ENCODE peak calls at places on chromosome 21, in nine cellular contexts. C is GM10248; Z is CD4-positive, alpha-beta T cell; H is esophagus muscularis mucosa; I is GM13977; N is fibroblast of the aortic adventitia; E is lung; D is RWPE1; U is hepatocyte. S is an unnamed sample.
A peak's percentile ranks its signal among the peaks of the same experiment; 100 is the strongest.

GRCh38 chr21:41877901-41878830 is 978 bp downstream of the PRDM15 start:
- DNase-seq in D (peak; percentile 27), I (peak; percentile 56), C (no peak), H (no peak), N (peak; percentile 72), E (no peak), U (peak; percentile 49), Z (no peak), S (peak; percentile 50)

GRCh38 chr21:42747267-42747701 is 93.9 kb downstream of the PDE9A start:
- DNase-seq in N (no peak), U (no peak), H (no peak), D (no peak), Z (no peak), I (no peak), E (no peak), C (no peak), S (no peak)

GRCh38 chr21:41508415-41509205 is 652 bp upstream of the TMPRSS2 start:
- DNase-seq in Z (no peak), C (no peak), D (no peak), I (no peak), E (no peak), H (no peak), U (peak; percentile 51), N (no peak), S (no peak)

GRCh38 chr21:33036430-33037162 is 10.9 kb downstream of the OLIG2 start:
- DNase-seq in C (no peak), N (peak; percentile 58), D (no peak), H (no peak), U (no peak), I (peak; percentile 35), E (peak; percentile 35), Z (no peak), S (peak; percentile 49)

GRCh38 chr21:27126140-27126539 is 159.3 kb upstream of the ADAMTS5 start:
- DNase-seq in H (no peak), I (no peak), N (peak; percentile 51), C (no peak), D (no peak), Z (no peak), E (no peak), U (no peak), S (no peak)

GRCh38 chr21:26170471-26171309 is at the start of gene APP:
- DNase-seq in U (peak; percentile 92), I (peak; percentile 96), N (peak; percentile 72), H (peak; percentile 94), D (peak; percentile 93), E (peak; percentile 83), C (peak; percentile 95), Z (peak; percentile 85), S (peak; percentile 64)

GRCh38 chr21:16534408-16535099 is 804.8 kb downstream of the USP25 start:
- DNase-seq in H (peak; percentile 92), Z (no peak), I (no peak), N (peak; percentile 98), C (no peak), D (no peak), E (peak; percentile 55), U (peak; percentile 14), S (peak; percentile 58)

GRCh38 chr21:44054710-44055109 is 42.6 kb downstream of the TRAPPC10 start:
- DNase-seq in E (no peak), U (peak; percentile 35), I (no peak), H (no peak), N (peak; percentile 16), C (no peak), D (no peak), Z (no peak), S (peak; percentile 32)

GRCh38 chr21:25956993-25957714 is 213.4 kb downstream of the APP start:
- DNase-seq in N (peak; percentile 85), C (no peak), H (no peak), U (no peak), Z (no peak), D (no peak), I (no peak), E (no peak), S (peak; percentile 58)

GRCh38 chr21:30044447-30045064 is 104.8 kb upstream of the GRIK1 start:
- DNase-seq in D (peak; percentile 8), Z (no peak), E (no peak), C (no peak), I (peak; percentile 4), H (no peak), N (peak; percentile 36), U (peak; percentile 50), S (no peak)

GRCh38 chr21:15204887-15205286 is 140.1 kb upstream of the NRIP1 start:
- DNase-seq in H (no peak), Z (no peak), C (no peak), E (no peak), I (no peak), N (no peak), D (no peak), U (no peak), S (no peak)

GRCh38 chr21:42478504-42478903 is 17.5 kb downstream of the RSPH1 start:
- DNase-seq in E (no peak), I (no peak), C (no peak), D (no peak), N (no peak), Z (no peak), H (no peak), U (no peak), S (no peak)

GRCh38 chr21:25518491-25518911 is 88.8 kb downstream of the MRPL39 start:
- DNase-seq in C (no peak), D (no peak), H (no peak), U (no peak), E (no peak), Z (no peak), N (no peak), I (no peak), S (no peak)

GRCh38 chr21:14361958-14362357 is 21.0 kb downstream of the HSPA13 start:
- DNase-seq in N (peak; percentile 83), C (no peak), E (no peak), I (no peak), D (peak; percentile 52), H (no peak), Z (no peak), U (no peak), S (no peak)

GRCh38 chr21:33780631-33781030 is 135.0 kb downstream of the ATP5PO start:
- DNase-seq in H (no peak), Z (no peak), I (no peak), U (no peak), D (no peak), E (no peak), C (no peak), N (peak; percentile 53), S (peak; percentile 11)

GRCh38 chr21:46191257-46191685 is 7.0 kb upstream of the SPATC1L start:
- DNase-seq in Z (no peak), D (peak; percentile 64), H (no peak), U (peak; percentile 11), C (no peak), E (no peak), N (peak; percentile 81), I (no peak), S (peak; percentile 81)
- TF ChIP-seq CTCF in Z (no peak), D (no peak), H (no peak), U (no peak), C (no peak), E (no peak), N (no peak), I (no peak), S (no peak)

DNA sequence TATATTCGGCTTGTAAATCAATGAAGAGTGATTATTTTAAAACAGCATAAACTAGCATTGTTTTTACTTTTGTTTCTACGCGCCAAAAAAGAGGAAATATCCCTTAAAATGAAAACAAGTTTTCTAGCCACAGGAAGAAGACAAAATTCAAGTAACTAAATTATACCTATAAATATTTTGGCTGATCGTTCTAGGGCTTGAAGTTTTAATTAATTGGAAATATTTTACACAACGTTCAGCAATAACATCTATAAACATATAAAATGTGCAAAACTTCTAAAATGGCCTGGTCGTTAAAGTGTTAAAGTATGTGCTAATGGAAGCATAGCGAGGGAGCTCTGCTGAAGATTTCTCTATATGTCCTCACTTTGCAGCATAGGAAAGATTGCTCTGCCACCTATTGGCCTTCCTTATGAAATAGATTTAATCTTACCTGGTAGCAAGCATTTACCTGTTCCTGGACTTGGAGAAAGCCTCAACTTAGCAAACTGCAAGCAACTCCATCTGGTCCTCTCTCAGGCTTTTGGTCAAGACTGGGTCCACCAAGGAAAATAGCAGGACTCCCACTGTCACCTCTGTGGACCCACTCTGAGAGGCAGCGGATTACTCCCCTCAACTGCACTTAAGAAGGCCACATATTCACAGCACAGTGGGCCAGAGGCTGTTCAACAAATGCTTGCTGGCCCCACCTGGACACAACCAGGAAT is 351.3 kb upstream of the RUNX1 start:
- DNase-seq in N (peak; percentile 84), H (no peak), Z (peak; percentile 5), U (peak; percentile 80), E (no peak), C (peak; percentile 65), I (peak; percentile 69), D (peak; percentile 62), S (peak; percentile 39)
- TF ChIP-seq CTCF in N (peak; percentile 43), H (peak; percentile 25), Z (peak; percentile 75), U (peak; percentile 79), E (peak; percentile 36), C (peak; percentile 60), I (peak; percentile 74), D (peak; percentile 67), S (peak; percentile 75)

GRCh38 chr21:31750843-31751242 is 18.9 kb upstream of the SCAF4 start:
- DNase-seq in N (peak; percentile 63), D (peak; percentile 30), I (no peak), Z (no peak), U (no peak), E (no peak), H (no peak), C (no peak), S (no peak)
- TF ChIP-seq CTCF in N (no peak), D (no peak), I (no peak), Z (no peak), U (no peak), E (no peak), H (no peak), C (no peak), S (no peak)

GRCh38 chr21:38240121-38240520 is 16.7 kb upstream of the KCNJ15 start:
- DNase-seq in Z (no peak), H (no peak), D (no peak), C (no peak), I (no peak), U (no peak), N (no peak), E (no peak), S (no peak)

GRCh38 chr21:38242036-38242435 is 14.8 kb upstream of the KCNJ15 start:
- DNase-seq in D (no peak), I (no peak), Z (no peak), N (no peak), U (no peak), H (no peak), E (no peak), C (no peak), S (no peak)

GRCh38 chr21:38234395-38235142 is 22.2 kb upstream of the KCNJ15 start:
- DNase-seq in N (no peak), I (no peak), E (peak; percentile 57), H (peak; percentile 8), U (peak; percentile 50), Z (no peak), C (no peak), D (peak; percentile 77), S (no peak)

GRCh38 chr21:38241029-38241740 is 15.6 kb upstream of the KCNJ15 start:
- DNase-seq in U (no peak), N (peak; percentile 75), Z (no peak), H (no peak), E (no peak), I (no peak), C (no peak), D (no peak), S (no peak)

DNA sequence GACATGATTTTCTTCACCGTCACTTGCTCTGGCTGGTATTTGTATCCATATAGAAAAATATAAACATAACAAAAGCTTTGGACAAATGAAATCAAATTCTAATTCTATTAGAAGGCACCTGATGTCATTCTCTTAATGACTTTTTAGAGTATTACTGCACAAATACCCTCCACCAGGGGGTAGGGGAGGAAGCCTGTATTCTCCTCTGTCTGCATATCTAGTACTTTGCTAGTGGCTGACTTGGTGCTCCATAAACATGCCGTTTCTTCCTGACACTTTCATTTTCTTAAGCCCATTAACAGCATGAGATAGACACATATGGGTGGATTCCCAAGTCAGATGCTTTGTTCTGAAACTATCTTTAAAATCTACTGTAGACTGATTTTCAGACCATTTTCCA is 20.6 kb upstream of the KCNJ15 start:
- DNase-seq in Z (no peak), U (no peak), I (no peak), H (no peak), D (no peak), N (no peak), C (no peak), E (no peak), S (no peak)
- TF ChIP-seq CTCF in Z (no peak), U (no peak), I (no peak), H (no peak), D (no peak), N (no peak), C (no peak), E (no peak), S (peak; percentile 61)